ENCODE peak calls at places on chromosome 3, in eight cellular contexts. Y is psoas muscle; Z is epithelial cell of esophagus; I is spleen; T is GM13977; D is CD8-positive, alpha-beta T cell; O is cardiac muscle cell; B is astrocyte. E is an unnamed sample.

GRCh38 chr3:8451696-8452095 is 49.9 kb upstream of the LMCD1 start:
- DNase-seq in Y (no peak), Z (peak; percentile 30), I (no peak), T (no peak), D (no peak), O (peak; percentile 41), B (peak; percentile 60), E (no peak)

GRCh38 chr3:48634661-48635221 is 520 bp downstream of the SLC26A6 start:
- DNase-seq in Y (peak; percentile 74), Z (peak; percentile 56), I (peak; percentile 84), T (peak; percentile 80), D (peak; percentile 44), O (peak; percentile 66), B (peak; percentile 45), E (peak; percentile 65)

GRCh38 chr3:179528786-179529185 is 33.9 kb upstream of the ACTL6A start:
- DNase-seq in Y (no peak), Z (peak; percentile 73), I (no peak), T (no peak), D (no peak), O (no peak), B (peak; percentile 47), E (no peak)

GRCh38 chr3:126133606-126134005 is 46.8 kb downstream of the ALDH1L1 start:
- DNase-seq in Y (peak; percentile 23), Z (no peak), I (peak; percentile 61), T (no peak), D (peak; percentile 2), O (no peak), B (no peak), E (no peak)

GRCh38 chr3:122996038-122996580 is 31.5 kb downstream of the SEMA5B start:
- DNase-seq in Y (peak; percentile 49), Z (no peak), I (no peak), T (no peak), D (no peak), O (no peak), B (no peak), E (no peak)

GRCh38 chr3:11536936-11537612 is 106.6 kb downstream of the VGLL4 start:
- DNase-seq in Y (no peak), Z (no peak), I (no peak), T (no peak), D (no peak), O (no peak), B (no peak), E (no peak)

GRCh38 chr3:111143-112069 is 85.2 kb upstream of the CHL1 start:
- DNase-seq in Y (no peak), Z (peak; percentile 43), I (no peak), T (peak; percentile 2), D (no peak), O (no peak), B (no peak), E (no peak)

GRCh38 chr3:55556622-55557531 is 69.8 kb upstream of the WNT5A start:
- DNase-seq in Y (no peak), Z (peak; percentile 6), I (no peak), T (no peak), D (no peak), O (peak; percentile 15), B (peak; percentile 34), E (no peak)

GRCh38 chr3:124084398-124084881 is 92.5 kb upstream of the ROPN1 start:
- DNase-seq in Y (no peak), Z (no peak), I (no peak), T (no peak), D (no peak), O (no peak), B (no peak), E (no peak)

GRCh38 chr3:56593455-56594158 is 36.6 kb downstream of the CCDC66 start:
- DNase-seq in Y (no peak), Z (no peak), I (no peak), T (no peak), D (peak; percentile 51), O (no peak), B (no peak), E (no peak)

GRCh38 chr3:123143669-123144411 is 57.9 kb upstream of the SEC22A start:
- DNase-seq in Y (no peak), Z (no peak), I (peak; percentile 38), T (no peak), D (no peak), O (no peak), B (no peak), E (no peak)

GRCh38 chr3:10408680-10409079 is 87.8 kb upstream of the SEC13 start:
- DNase-seq in Y (no peak), Z (peak; percentile 11), I (no peak), T (no peak), D (no peak), O (no peak), B (peak; percentile 13), E (no peak)

GRCh38 chr3:5187920-5188418 is 462 bp downstream of the EDEM1 start:
- DNase-seq in Y (peak; percentile 75), Z (peak; percentile 48), I (peak; percentile 94), T (peak; percentile 50), D (peak; percentile 45), O (peak; percentile 46), B (no peak), E (no peak)

GRCh38 chr3:5426094-5426883 is 238.8 kb downstream of the EDEM1 start:
- DNase-seq in Y (peak; percentile 81), Z (peak; percentile 77), I (peak; percentile 87), T (peak; percentile 39), D (peak; percentile 50), O (peak; percentile 65), B (peak; percentile 28), E (no peak)

GRCh38 chr3:109480014-109480413 is 142.7 kb upstream of the DPPA4 start:
- DNase-seq in Y (no peak), Z (no peak), I (no peak), T (no peak), D (no peak), O (no peak), B (no peak), E (no peak)

GRCh38 chr3:6717026-6717943 is 143.6 kb upstream of the GRM7 start:
- DNase-seq in Y (no peak), Z (no peak), I (no peak), T (peak; percentile 28), D (no peak), O (no peak), B (no peak), E (no peak)

GRCh38 chr3:63876260-63876659 is 12.6 kb downstream of the ATXN7 start:
- DNase-seq in Y (no peak), Z (no peak), I (no peak), T (no peak), D (no peak), O (no peak), B (no peak), E (no peak)

GRCh38 chr3:195416795-195417194 is 26.0 kb downstream of the ACAP2 start:
- DNase-seq in Y (no peak), Z (peak; percentile 57), I (no peak), T (no peak), D (no peak), O (no peak), B (peak; percentile 3), E (no peak)

GRCh38 chr3:197458906-197459470 is 96.8 kb downstream of the BDH1 start:
- DNase-seq in Y (no peak), Z (no peak), I (peak; percentile 50), T (no peak), D (no peak), O (no peak), B (no peak), E (no peak)

GRCh38 chr3:197460002-197460401 is 95.8 kb downstream of the BDH1 start:
- DNase-seq in Y (no peak), Z (no peak), I (peak; percentile 43), T (no peak), D (no peak), O (no peak), B (no peak), E (no peak)

GRCh38 chr3:197456271-197457091 is 99.3 kb downstream of the BDH1 start:
- DNase-seq in Y (peak; percentile 92), Z (peak; percentile 68), I (peak; percentile 88), T (peak; percentile 58), D (peak; percentile 28), O (peak; percentile 96), B (peak; percentile 88), E (no peak)

GRCh38 chr3:197460639-197461038 is 95.1 kb downstream of the BDH1 start:
- DNase-seq in Y (no peak), Z (no peak), I (no peak), T (no peak), D (no peak), O (no peak), B (no peak), E (no peak)

DNA sequence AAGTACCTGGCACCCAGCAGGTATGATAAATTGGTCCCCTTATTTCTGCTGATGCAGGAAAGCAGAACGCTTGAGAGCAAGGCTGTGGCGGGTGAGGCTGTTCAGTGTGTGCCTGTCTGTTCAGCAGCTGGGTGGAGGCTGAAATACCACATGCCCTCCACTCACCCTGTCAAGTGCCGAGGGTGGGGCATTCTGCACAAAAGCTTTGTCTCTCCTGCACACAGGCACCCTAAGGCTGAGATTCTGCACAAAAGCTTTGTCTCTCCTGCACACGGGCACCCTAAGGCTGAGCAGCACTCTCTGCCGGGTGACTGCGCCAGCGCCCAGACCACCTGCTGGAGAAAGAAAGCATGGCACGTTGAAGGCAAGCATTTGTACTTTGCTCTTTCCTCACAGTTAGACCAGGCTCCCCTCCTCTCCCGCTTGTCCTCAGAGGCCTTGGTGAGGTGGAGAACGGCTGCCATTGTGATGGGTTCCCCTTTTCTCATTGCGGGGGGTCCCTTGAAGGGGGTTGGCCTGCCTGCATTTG is 97.5 kb downstream of the BDH1 start:
- DNase-seq in Y (no peak), Z (peak; percentile 51), I (peak; percentile 21), T (peak; percentile 40), D (no peak), O (no peak), B (no peak), E (no peak)
- TF ChIP-seq CTCF in Y (no peak), Z (peak; percentile 55), I (no peak), T (peak; percentile 38), D (no peak), O (no peak), B (peak; percentile 42), E (peak; percentile 37)

DNA sequence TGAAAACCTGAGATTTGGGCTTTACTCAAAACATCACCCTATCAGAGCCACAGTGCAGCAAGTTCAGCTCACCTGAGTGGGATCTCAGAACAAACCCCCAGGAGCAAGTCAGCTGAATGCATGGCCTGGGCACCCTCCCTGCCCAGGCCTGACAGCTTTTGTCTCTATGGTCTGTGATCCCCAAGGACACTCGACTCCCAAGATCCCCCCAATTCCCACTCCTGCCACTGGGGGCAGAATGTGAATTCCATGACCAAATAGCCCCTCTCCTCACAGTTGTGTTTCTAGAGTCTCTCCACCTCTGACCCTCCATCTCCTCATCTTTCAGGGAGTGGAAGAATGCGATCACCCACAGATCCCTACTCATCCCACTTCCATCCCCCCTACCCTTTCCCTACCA is 58.9 kb downstream of the ZNF445 start:
- DNase-seq in Y (no peak), Z (no peak), I (no peak), T (no peak), D (no peak), O (no peak), B (no peak), E (no peak)
- TF ChIP-seq CTCF in Y (no peak), Z (no peak), I (no peak), T (peak; percentile 38), D (no peak), O (peak; percentile 37), B (peak; percentile 14), E (no peak)

GRCh38 chr3:1275495-1275894 is 182.7 kb downstream of the CNTN6 start:
- DNase-seq in Y (no peak), Z (peak; percentile 10), I (no peak), T (no peak), D (no peak), O (no peak), B (no peak), E (no peak)
- TF ChIP-seq CTCF in Y (no peak), Z (peak; percentile 8), I (peak; percentile 8), T (peak; percentile 59), D (no peak), O (no peak), B (peak; percentile 13), E (peak; percentile 39)

GRCh38 chr3:72892870-72893269 is 5.0 kb downstream of the GXYLT2 start:
- DNase-seq in Y (no peak), Z (no peak), I (no peak), T (no peak), D (no peak), O (peak; percentile 23), B (no peak), E (no peak)
- TF ChIP-seq CTCF in Y (no peak), Z (no peak), I (no peak), T (peak; percentile 38), D (no peak), O (peak; percentile 37), B (peak; percentile 33), E (no peak)